ENCODE peak calls at places on chromosome 15, in four cellular contexts. One of them, this sample, is unnamed.

GRCh38 chr15:45372032-45372995 is 6.0 kb downstream of the GATM start:
- DNase-seq in fibroblast of lung: no peak
- DNase-seq in PC-3: peak
- DNase-seq in hepatocyte: no peak
- DNase-seq in this sample: no peak

GRCh38 chr15:52099654-52100272 is 12.8 kb downstream of the BCL2L10 start:
- DNase-seq in fibroblast of lung: no peak
- DNase-seq in PC-3: no peak
- DNase-seq in hepatocyte: no peak
- DNase-seq in this sample: no peak

GRCh38 chr15:72034351-72034750 is 83.6 kb downstream of the MYO9A start:
- DNase-seq in hepatocyte: no peak
- DNase-seq in fibroblast of lung: no peak
- DNase-seq in PC-3: no peak
- DNase-seq in this sample: no peak

GRCh38 chr15:88262064-88262463 is 5.5 kb upstream of the NTRK3 start:
- DNase-seq in hepatocyte: no peak
- DNase-seq in PC-3: no peak
- DNase-seq in fibroblast of lung: peak
- DNase-seq in this sample: no peak

GRCh38 chr15:81939604-81940440 is 106.0 kb downstream of the MEX3B start:
- DNase-seq in fibroblast of lung: peak
- DNase-seq in PC-3: peak
- DNase-seq in hepatocyte: no peak
- DNase-seq in this sample: peak

GRCh38 chr15:64568765-64569164 is 108.4 kb downstream of the ZNF609 start:
- DNase-seq in hepatocyte: no peak
- DNase-seq in PC-3: peak
- DNase-seq in fibroblast of lung: no peak
- DNase-seq in this sample: no peak

GRCh38 chr15:45496658-45497057 is 25.9 kb downstream of the SLC30A4 start:
- DNase-seq in hepatocyte: no peak
- DNase-seq in fibroblast of lung: no peak
- DNase-seq in PC-3: no peak
- DNase-seq in this sample: no peak

GRCh38 chr15:39344662-39345141 is 236.2 kb upstream of the THBS1 start:
- DNase-seq in hepatocyte: no peak
- DNase-seq in fibroblast of lung: no peak
- DNase-seq in PC-3: peak
- DNase-seq in this sample: no peak

GRCh38 chr15:58876306-58876705 is 57.2 kb downstream of the SLTM start:
- DNase-seq in hepatocyte: no peak
- DNase-seq in fibroblast of lung: no peak
- DNase-seq in PC-3: no peak
- DNase-seq in this sample: no peak

GRCh38 chr15:84598993-84599392 is 1.8 kb upstream of the ZSCAN2 start:
- DNase-seq in hepatocyte: peak
- DNase-seq in fibroblast of lung: peak
- DNase-seq in PC-3: peak
- DNase-seq in this sample: no peak

GRCh38 chr15:88335074-88335473 is 78.5 kb upstream of the NTRK3 start:
- DNase-seq in fibroblast of lung: no peak
- DNase-seq in hepatocyte: no peak
- DNase-seq in PC-3: no peak
- DNase-seq in this sample: no peak

GRCh38 chr15:42155546-42156265 is 730 bp downstream of the PLA2G4F start:
- DNase-seq in PC-3: peak
- DNase-seq in hepatocyte: peak
- DNase-seq in fibroblast of lung: no peak
- DNase-seq in this sample: no peak

GRCh38 chr15:84905016-84905916 is 20.8 kb downstream of the SLC28A1 start:
- DNase-seq in fibroblast of lung: no peak
- DNase-seq in hepatocyte: no peak
- DNase-seq in PC-3: no peak
- DNase-seq in this sample: no peak

GRCh38 chr15:54810031-54810430 is 386.7 kb downstream of the RSL24D1 start:
- DNase-seq in PC-3: no peak
- DNase-seq in hepatocyte: no peak
- DNase-seq in fibroblast of lung: no peak
- DNase-seq in this sample: no peak

GRCh38 chr15:87528873-87529272 is 727.7 kb downstream of the NTRK3 start:
- DNase-seq in PC-3: peak
- DNase-seq in fibroblast of lung: peak
- DNase-seq in hepatocyte: no peak
- DNase-seq in this sample: no peak

GRCh38 chr15:38076806-38077205 is 142.4 kb downstream of the TMCO5A start:
- DNase-seq in fibroblast of lung: no peak
- DNase-seq in PC-3: no peak
- DNase-seq in hepatocyte: no peak
- DNase-seq in this sample: no peak

GRCh38 chr15:72176155-72176554 is 21.4 kb downstream of the GRAMD2A start:
- DNase-seq in fibroblast of lung: no peak
- DNase-seq in hepatocyte: no peak
- DNase-seq in PC-3: no peak
- DNase-seq in this sample: no peak

GRCh38 chr15:31299588-31300207 is 26.9 kb upstream of the KLF13 start:
- DNase-seq in fibroblast of lung: no peak
- DNase-seq in PC-3: no peak
- DNase-seq in hepatocyte: no peak
- DNase-seq in this sample: no peak

GRCh38 chr15:71168163-71168832 is 53.0 kb downstream of the THSD4 start:
- DNase-seq in hepatocyte: peak
- DNase-seq in fibroblast of lung: no peak
- DNase-seq in PC-3: no peak
- DNase-seq in this sample: no peak

GRCh38 chr15:74788716-74789151 is 6.9 kb downstream of the CSK start:
- DNase-seq in fibroblast of lung: no peak
- DNase-seq in PC-3: no peak
- DNase-seq in hepatocyte: no peak
- DNase-seq in this sample: no peak

GRCh38 chr15:42344763-42345162 is 14.5 kb upstream of the CAPN3 start:
- DNase-seq in hepatocyte: peak
- DNase-seq in fibroblast of lung: peak
- DNase-seq in PC-3: peak
- DNase-seq in this sample: no peak

GRCh38 chr15:52180196-52180835 is 10.9 kb downstream of the GNB5 start:
- DNase-seq in hepatocyte: no peak
- DNase-seq in fibroblast of lung: no peak
- DNase-seq in PC-3: no peak
- DNase-seq in this sample: no peak

GRCh38 chr15:63718590-63719035 is 115.1 kb downstream of the HERC1 start:
- DNase-seq in hepatocyte: peak
- DNase-seq in fibroblast of lung: peak
- DNase-seq in PC-3: peak
- DNase-seq in this sample: peak

GRCh38 chr15:44188810-44189209 is 6.3 kb downstream of the FRMD5 start:
- DNase-seq in hepatocyte: no peak
- DNase-seq in PC-3: no peak
- DNase-seq in fibroblast of lung: no peak
- DNase-seq in this sample: no peak

GRCh38 chr15:37900286-37901221 is 33.9 kb upstream of the TMCO5A start:
- DNase-seq in hepatocyte: peak
- DNase-seq in fibroblast of lung: peak
- DNase-seq in PC-3: peak
- DNase-seq in this sample: no peak

GRCh38 chr15:64645995-64646394 is 129.4 kb downstream of the RBPMS2 start:
- DNase-seq in PC-3: no peak
- DNase-seq in fibroblast of lung: no peak
- DNase-seq in hepatocyte: no peak
- DNase-seq in this sample: no peak

DNA sequence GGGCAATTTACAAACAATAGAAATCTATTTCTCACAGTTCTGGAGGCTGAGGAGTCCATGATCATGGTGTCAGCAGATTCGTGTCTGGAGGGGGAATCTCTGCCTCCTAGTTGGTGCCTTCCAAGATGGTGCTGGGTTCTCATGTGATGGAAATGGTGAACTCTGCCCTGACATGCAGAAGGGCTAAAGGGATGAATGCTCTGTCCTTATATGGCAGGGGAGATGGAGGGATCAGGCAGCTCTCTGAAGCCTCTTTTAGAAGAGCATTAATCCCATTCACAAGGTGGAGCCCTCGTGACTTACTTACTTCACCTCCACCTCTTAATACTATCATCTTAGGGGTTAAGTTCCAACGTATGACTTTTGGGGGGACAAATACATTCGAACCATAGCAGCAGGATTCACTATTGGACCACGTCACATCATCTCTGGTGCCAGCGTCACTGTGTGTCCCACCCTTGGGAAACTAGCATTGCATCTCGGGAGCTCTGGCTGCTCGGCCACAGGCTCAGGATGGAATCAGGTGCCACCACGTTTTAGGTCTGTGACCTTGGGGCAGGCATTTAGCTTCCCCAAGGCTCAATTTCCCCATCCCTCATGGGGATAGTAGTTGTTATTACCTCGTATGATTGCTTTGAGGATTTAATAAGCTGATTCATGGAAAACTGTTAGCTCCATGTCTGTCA is 53.0 kb downstream of the SV2B start:
- DNase-seq in PC-3: no peak
- DNase-seq in fibroblast of lung: no peak
- DNase-seq in hepatocyte: no peak
- DNase-seq in this sample: no peak
- H2AFZ ChIP-seq in PC-3: no peak
- H2AFZ ChIP-seq in fibroblast of lung: no peak
- H2AFZ ChIP-seq in hepatocyte: no peak
- H2AFZ ChIP-seq in this sample: no peak

GRCh38 chr15:78389356-78389755 is 48.7 kb upstream of the IREB2 start:
- DNase-seq in hepatocyte: peak
- DNase-seq in fibroblast of lung: peak
- DNase-seq in PC-3: no peak
- DNase-seq in this sample: no peak
- H2AFZ ChIP-seq in hepatocyte: no peak
- H2AFZ ChIP-seq in fibroblast of lung: no peak
- H2AFZ ChIP-seq in PC-3: no peak
- H2AFZ ChIP-seq in this sample: no peak

GRCh38 chr15:33089165-33089877 is 105.2 kb downstream of the FMN1 start:
- DNase-seq in PC-3: no peak
- DNase-seq in hepatocyte: no peak
- DNase-seq in fibroblast of lung: no peak
- DNase-seq in this sample: no peak

GRCh38 chr15:33093234-33093633 is 101.3 kb downstream of the FMN1 start:
- DNase-seq in hepatocyte: no peak
- DNase-seq in PC-3: no peak
- DNase-seq in fibroblast of lung: no peak
- DNase-seq in this sample: no peak

GRCh38 chr15:33086500-33087141 is 107.9 kb downstream of the FMN1 start:
- DNase-seq in fibroblast of lung: peak
- DNase-seq in PC-3: peak
- DNase-seq in hepatocyte: peak
- DNase-seq in this sample: no peak

GRCh38 chr15:33091983-33092688 is 102.4 kb downstream of the FMN1 start:
- DNase-seq in fibroblast of lung: no peak
- DNase-seq in hepatocyte: no peak
- DNase-seq in PC-3: no peak
- DNase-seq in this sample: no peak

DNA sequence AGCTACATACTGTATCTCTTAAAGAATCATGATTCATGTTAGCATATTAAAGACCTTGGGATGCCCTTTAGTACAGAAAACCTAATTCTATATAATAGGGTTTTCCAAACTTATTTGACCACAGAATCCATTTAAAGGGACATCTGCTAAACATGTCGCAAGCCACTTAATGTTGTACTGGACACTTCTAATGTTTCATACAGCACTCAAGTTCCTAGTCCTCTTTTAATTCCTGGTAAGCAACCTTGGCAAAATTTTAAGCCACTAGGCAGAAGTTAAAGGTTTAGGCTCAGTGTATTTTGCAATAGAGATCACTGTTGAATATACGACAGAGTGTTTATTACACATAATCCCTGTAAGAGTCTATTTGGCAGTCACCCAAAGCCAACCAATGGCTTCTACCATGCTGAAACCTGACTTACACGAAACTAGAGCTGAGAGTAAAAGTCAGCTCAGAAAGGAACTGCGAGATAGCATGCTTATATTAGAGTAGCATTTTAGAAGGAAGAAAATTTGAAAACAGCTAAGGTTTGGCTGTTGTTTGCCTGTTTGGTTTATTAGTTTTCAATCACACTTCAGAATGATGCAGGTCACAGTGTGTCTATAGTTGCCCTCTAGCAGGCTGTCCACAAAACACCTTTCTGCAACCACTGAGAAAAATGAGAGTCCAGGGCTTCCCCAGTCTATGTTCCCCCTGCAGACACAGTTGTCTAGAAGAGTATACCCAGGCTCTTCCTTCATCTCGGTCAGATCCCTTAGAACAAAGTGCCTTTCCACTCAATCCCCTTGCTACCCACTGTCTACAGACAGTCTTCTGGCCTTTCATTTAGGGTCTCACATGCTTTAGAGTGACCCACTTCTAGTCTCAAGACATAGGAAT is 104.4 kb downstream of the FMN1 start:
- DNase-seq in PC-3: peak
- DNase-seq in fibroblast of lung: peak
- DNase-seq in hepatocyte: peak
- DNase-seq in this sample: no peak
- H2AFZ ChIP-seq in PC-3: no peak
- H2AFZ ChIP-seq in fibroblast of lung: no peak
- H2AFZ ChIP-seq in hepatocyte: no peak
- H2AFZ ChIP-seq in this sample: no peak

GRCh38 chr15:73765778-73766177 is 12.6 kb upstream of the INSYN1 start:
- DNase-seq in fibroblast of lung: no peak
- DNase-seq in hepatocyte: no peak
- DNase-seq in PC-3: no peak
- DNase-seq in this sample: no peak

GRCh38 chr15:73771380-73772095 is 18.4 kb upstream of the INSYN1 start:
- DNase-seq in fibroblast of lung: no peak
- DNase-seq in hepatocyte: no peak
- DNase-seq in PC-3: no peak
- DNase-seq in this sample: no peak

GRCh38 chr15:73770049-73770448 is 16.9 kb upstream of the INSYN1 start:
- DNase-seq in hepatocyte: no peak
- DNase-seq in fibroblast of lung: no peak
- DNase-seq in PC-3: no peak
- DNase-seq in this sample: no peak

GRCh38 chr15:73766598-73766997 is 13.4 kb upstream of the INSYN1 start:
- DNase-seq in hepatocyte: no peak
- DNase-seq in PC-3: no peak
- DNase-seq in fibroblast of lung: no peak
- DNase-seq in this sample: no peak

DNA sequence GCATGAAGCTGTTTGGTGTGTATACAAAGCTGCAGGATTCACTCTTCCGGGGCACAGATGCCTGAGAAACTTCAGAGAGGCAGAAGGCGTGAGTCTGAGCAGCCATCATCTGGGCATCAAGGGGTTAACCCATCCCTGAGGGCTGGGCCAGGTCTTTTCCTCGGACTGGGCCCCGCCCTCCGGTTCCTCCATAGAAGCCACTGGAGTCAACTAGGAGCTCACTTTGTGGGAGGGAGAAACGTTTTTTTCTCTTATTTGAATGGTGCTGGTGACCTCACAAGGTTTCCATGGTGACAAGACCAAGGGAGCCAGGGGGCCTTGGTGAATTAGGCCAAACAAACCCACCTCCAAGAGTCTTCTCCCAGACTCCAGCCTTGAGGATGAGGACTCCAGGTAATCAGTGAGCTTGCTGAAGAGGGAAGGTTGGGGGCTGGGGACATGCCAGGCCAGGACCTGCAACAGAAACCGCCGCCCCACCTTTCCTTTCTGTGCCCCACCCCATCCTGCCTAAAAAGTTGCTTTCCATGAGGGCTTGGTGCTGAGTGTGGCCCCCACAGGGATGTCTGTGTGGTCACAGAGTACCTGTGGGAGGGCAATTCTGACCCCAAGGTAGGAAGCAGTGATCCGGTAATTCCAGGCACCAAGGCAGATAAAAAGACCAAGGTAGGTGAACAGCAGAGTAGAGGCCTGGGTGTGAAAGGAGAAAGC is 14.8 kb upstream of the INSYN1 start:
- DNase-seq in fibroblast of lung: no peak
- DNase-seq in PC-3: no peak
- DNase-seq in hepatocyte: no peak
- DNase-seq in this sample: no peak
- H2AFZ ChIP-seq in fibroblast of lung: no peak
- H2AFZ ChIP-seq in PC-3: no peak
- H2AFZ ChIP-seq in hepatocyte: no peak
- H2AFZ ChIP-seq in this sample: no peak